ENCODE peak calls at places on chromosomes 7 and 10, in seven cellular contexts. S is GM20000, B is NCI-H460, O is epithelial cell of proximal tubule, C is iris pigment epithelial cell, I is astrocyte of the spinal cord, L is cardiac muscle cell. Y is an unnamed sample.
A peak's percentile ranks its signal among the peaks of the same experiment; 100 is the strongest.

GRCh38 chr7:142785841-142786250 is 15.1 kb downstream of the PRSS2 start:
- DNase-seq in O (no peak), I (no peak), S (no peak), B (no peak), L (no peak), C (no peak), Y (no peak)

GRCh38 chr7:12881712-12882111 is 194.3 kb downstream of the ARL4A start:
- DNase-seq in B (no peak), S (no peak), O (no peak), I (no peak), L (no peak), C (no peak), Y (no peak)

GRCh38 chr7:150357277-150357676 is 11.3 kb upstream of the REPIN1 start:
- DNase-seq in B (no peak), O (no peak), S (no peak), C (no peak), I (no peak), L (no peak), Y (no peak)

GRCh38 chr7:110130669-110131068 is 960.3 kb upstream of the LRRN3 start:
- DNase-seq in L (no peak), C (peak; percentile 2), O (no peak), I (peak; percentile 4), B (no peak), S (no peak), Y (no peak)

GRCh38 chr10:112360308-112361270 is 13.3 kb upstream of the ACSL5 start:
- DNase-seq in L (peak; percentile 61), I (peak; percentile 14), O (no peak), S (no peak), C (peak; percentile 47), B (no peak), Y (peak; percentile 30)

GRCh38 chr10:5948208-5948585 is 29.1 kb downstream of the IL15RA start:
- DNase-seq in O (no peak), B (no peak), C (no peak), S (no peak), L (no peak), I (no peak), Y (no peak)

GRCh38 chr10:58573144-58573543 is 60.5 kb downstream of the BICC1 start:
- DNase-seq in C (peak; percentile 17), B (no peak), L (no peak), S (no peak), I (no peak), O (no peak), Y (no peak)

GRCh38 chr7:127782550-127783266 is 130.7 kb downstream of the SND1 start:
- DNase-seq in I (no peak), L (peak; percentile 43), O (no peak), S (no peak), B (no peak), C (no peak), Y (no peak)

GRCh38 chr7:50631639-50632038 is 66.4 kb upstream of the DDC start:
- DNase-seq in I (no peak), L (no peak), O (no peak), S (no peak), B (no peak), C (no peak), Y (no peak)

GRCh38 chr7:144720139-144720538 is 115.7 kb downstream of the TPK1 start:
- DNase-seq in B (no peak), O (peak; percentile 31), S (no peak), I (peak; percentile 9), L (peak; percentile 9), C (peak; percentile 38), Y (peak; percentile 60)

GRCh38 chr10:6878067-6878412 is 298.0 kb upstream of the PRKCQ start:
- DNase-seq in L (no peak), S (no peak), I (peak; percentile 26), O (no peak), B (no peak), C (no peak), Y (no peak)

GRCh38 chr10:18157909-18158308 is 17.7 kb downstream of the CACNB2 start:
- DNase-seq in B (no peak), I (peak; percentile 78), O (no peak), C (peak; percentile 87), L (peak; percentile 37), S (no peak), Y (peak; percentile 57)

GRCh38 chr10:76879116-76879706 is 758.4 kb downstream of the KCNMA1 start:
- DNase-seq in O (no peak), I (no peak), S (no peak), B (no peak), C (no peak), L (no peak), Y (no peak)

GRCh38 chr10:21990449-21990848 is 13.1 kb downstream of the DNAJC1 start:
- DNase-seq in B (no peak), L (no peak), S (no peak), C (no peak), O (no peak), I (no peak), Y (no peak)

GRCh38 chr7:1361016-1361755 is 98.1 kb downstream of the MICALL2 start:
- DNase-seq in B (no peak), O (no peak), S (no peak), I (no peak), C (no peak), L (no peak), Y (no peak)

GRCh38 chr7:124747072-124747471 is 18.5 kb downstream of the GPR37 start:
- DNase-seq in L (no peak), C (no peak), I (no peak), O (no peak), B (no peak), S (no peak), Y (no peak)

GRCh38 chr7:149319376-149319775 is 57.4 kb downstream of the ZNF783 start:
- DNase-seq in S (no peak), O (no peak), B (no peak), C (no peak), I (no peak), L (no peak), Y (no peak)